ENCODE peak calls at places on chromosomes 2 and 18, in nine cellular contexts. One of them, this sample, is unnamed.

GRCh38 chr2:17171446-17172049 is 346.7 kb downstream of the RAD51AP2 start:
- DNase-seq in HS-5: no peak
- DNase-seq in activated CD4-positive, alpha-beta T cell treated with anti-CD3 and anti-CD28 coated beads for 48 hours: no peak
- DNase-seq in left lung: no peak
- DNase-seq in SK-MEL-5: peak; percentile 71
- DNase-seq in naive thymus-derived CD8-positive, alpha-beta T cell: no peak
- DNase-seq in astrocyte of the cerebellum: peak; percentile 5
- DNase-seq in upper lobe of right lung: no peak
- DNase-seq in naive B cell: no peak
- DNase-seq in this sample: no peak

GRCh38 chr2:146821836-146822316 is 1023.0 kb upstream of the ACVR2A start:
- DNase-seq in naive thymus-derived CD8-positive, alpha-beta T cell: no peak
- DNase-seq in naive B cell: no peak
- DNase-seq in upper lobe of right lung: no peak
- DNase-seq in SK-MEL-5: peak; percentile 30
- DNase-seq in astrocyte of the cerebellum: peak; percentile 61
- DNase-seq in activated CD4-positive, alpha-beta T cell treated with anti-CD3 and anti-CD28 coated beads for 48 hours: no peak
- DNase-seq in left lung: no peak
- DNase-seq in HS-5: peak; percentile 77
- DNase-seq in this sample: peak; percentile 42

GRCh38 chr2:240887631-240888030 is 8.3 kb downstream of the MAB21L4 start:
- DNase-seq in HS-5: no peak
- DNase-seq in SK-MEL-5: no peak
- DNase-seq in upper lobe of right lung: no peak
- DNase-seq in naive thymus-derived CD8-positive, alpha-beta T cell: no peak
- DNase-seq in activated CD4-positive, alpha-beta T cell treated with anti-CD3 and anti-CD28 coated beads for 48 hours: no peak
- DNase-seq in naive B cell: no peak
- DNase-seq in astrocyte of the cerebellum: no peak
- DNase-seq in left lung: no peak
- DNase-seq in this sample: no peak

GRCh38 chr18:57231846-57232245 is 85.0 kb downstream of the BOD1L2 start:
- DNase-seq in SK-MEL-5: no peak
- DNase-seq in naive thymus-derived CD8-positive, alpha-beta T cell: no peak
- DNase-seq in HS-5: no peak
- DNase-seq in astrocyte of the cerebellum: no peak
- DNase-seq in activated CD4-positive, alpha-beta T cell treated with anti-CD3 and anti-CD28 coated beads for 48 hours: no peak
- DNase-seq in upper lobe of right lung: no peak
- DNase-seq in naive B cell: no peak
- DNase-seq in left lung: no peak
- DNase-seq in this sample: no peak

GRCh38 chr2:126797622-126798275 is 100.9 kb upstream of the TEX51 start:
- DNase-seq in HS-5: no peak
- DNase-seq in upper lobe of right lung: peak; percentile 48
- DNase-seq in activated CD4-positive, alpha-beta T cell treated with anti-CD3 and anti-CD28 coated beads for 48 hours: no peak
- DNase-seq in naive B cell: no peak
- DNase-seq in SK-MEL-5: no peak
- DNase-seq in naive thymus-derived CD8-positive, alpha-beta T cell: no peak
- DNase-seq in astrocyte of the cerebellum: no peak
- DNase-seq in left lung: no peak
- DNase-seq in this sample: no peak

GRCh38 chr2:52383541-52383940 is 1351.6 kb upstream of the NRXN1 start:
- DNase-seq in upper lobe of right lung: no peak
- DNase-seq in astrocyte of the cerebellum: no peak
- DNase-seq in activated CD4-positive, alpha-beta T cell treated with anti-CD3 and anti-CD28 coated beads for 48 hours: no peak
- DNase-seq in naive B cell: no peak
- DNase-seq in left lung: no peak
- DNase-seq in SK-MEL-5: no peak
- DNase-seq in HS-5: no peak
- DNase-seq in naive thymus-derived CD8-positive, alpha-beta T cell: no peak
- DNase-seq in this sample: no peak

GRCh38 chr2:68295523-68295922 is 24.2 kb downstream of the CNRIP1 start:
- DNase-seq in upper lobe of right lung: no peak
- DNase-seq in naive thymus-derived CD8-positive, alpha-beta T cell: no peak
- DNase-seq in astrocyte of the cerebellum: no peak
- DNase-seq in naive B cell: no peak
- DNase-seq in activated CD4-positive, alpha-beta T cell treated with anti-CD3 and anti-CD28 coated beads for 48 hours: no peak
- DNase-seq in left lung: no peak
- DNase-seq in HS-5: no peak
- DNase-seq in SK-MEL-5: no peak
- DNase-seq in this sample: no peak

GRCh38 chr2:239319261-239319661 is 81.6 kb downstream of the HDAC4 start:
- DNase-seq in upper lobe of right lung: no peak
- DNase-seq in naive thymus-derived CD8-positive, alpha-beta T cell: peak; percentile 55
- DNase-seq in left lung: peak; percentile 59
- DNase-seq in HS-5: no peak
- DNase-seq in naive B cell: no peak
- DNase-seq in astrocyte of the cerebellum: no peak
- DNase-seq in SK-MEL-5: no peak
- DNase-seq in activated CD4-positive, alpha-beta T cell treated with anti-CD3 and anti-CD28 coated beads for 48 hours: no peak
- DNase-seq in this sample: no peak

GRCh38 chr18:33560686-33561370 is 17.2 kb upstream of the ASXL3 start:
- DNase-seq in astrocyte of the cerebellum: no peak
- DNase-seq in SK-MEL-5: peak; percentile 10
- DNase-seq in naive thymus-derived CD8-positive, alpha-beta T cell: no peak
- DNase-seq in naive B cell: no peak
- DNase-seq in HS-5: peak; percentile 0
- DNase-seq in upper lobe of right lung: no peak
- DNase-seq in activated CD4-positive, alpha-beta T cell treated with anti-CD3 and anti-CD28 coated beads for 48 hours: no peak
- DNase-seq in left lung: no peak
- DNase-seq in this sample: peak; percentile 36

GRCh38 chr2:173101687-173102086 is 26.0 kb downstream of the MAP3K20 start:
- DNase-seq in left lung: no peak
- DNase-seq in HS-5: no peak
- DNase-seq in astrocyte of the cerebellum: no peak
- DNase-seq in activated CD4-positive, alpha-beta T cell treated with anti-CD3 and anti-CD28 coated beads for 48 hours: no peak
- DNase-seq in upper lobe of right lung: no peak
- DNase-seq in SK-MEL-5: no peak
- DNase-seq in naive B cell: no peak
- DNase-seq in naive thymus-derived CD8-positive, alpha-beta T cell: no peak
- DNase-seq in this sample: no peak

GRCh38 chr2:165857881-165858280 is 63.8 kb upstream of the GALNT3 start:
- DNase-seq in astrocyte of the cerebellum: no peak
- DNase-seq in upper lobe of right lung: no peak
- DNase-seq in naive B cell: no peak
- DNase-seq in naive thymus-derived CD8-positive, alpha-beta T cell: no peak
- DNase-seq in SK-MEL-5: no peak
- DNase-seq in left lung: no peak
- DNase-seq in activated CD4-positive, alpha-beta T cell treated with anti-CD3 and anti-CD28 coated beads for 48 hours: no peak
- DNase-seq in HS-5: no peak
- DNase-seq in this sample: no peak

GRCh38 chr2:235843591-235844395 is 324.4 kb downstream of the GBX2 start:
- DNase-seq in SK-MEL-5: no peak
- DNase-seq in naive thymus-derived CD8-positive, alpha-beta T cell: no peak
- DNase-seq in activated CD4-positive, alpha-beta T cell treated with anti-CD3 and anti-CD28 coated beads for 48 hours: no peak
- DNase-seq in upper lobe of right lung: no peak
- DNase-seq in left lung: no peak
- DNase-seq in naive B cell: no peak
- DNase-seq in HS-5: no peak
- DNase-seq in astrocyte of the cerebellum: no peak
- DNase-seq in this sample: no peak

GRCh38 chr2:65035544-65035943 is 20.7 kb upstream of the CEP68 start:
- DNase-seq in SK-MEL-5: no peak
- DNase-seq in naive B cell: no peak
- DNase-seq in activated CD4-positive, alpha-beta T cell treated with anti-CD3 and anti-CD28 coated beads for 48 hours: no peak
- DNase-seq in astrocyte of the cerebellum: no peak
- DNase-seq in naive thymus-derived CD8-positive, alpha-beta T cell: no peak
- DNase-seq in HS-5: no peak
- DNase-seq in upper lobe of right lung: no peak
- DNase-seq in left lung: no peak
- DNase-seq in this sample: no peak

GRCh38 chr18:49249523-49249922 is 210.9 kb downstream of the DYM start:
- DNase-seq in activated CD4-positive, alpha-beta T cell treated with anti-CD3 and anti-CD28 coated beads for 48 hours: no peak
- DNase-seq in SK-MEL-5: peak; percentile 48
- DNase-seq in left lung: no peak
- DNase-seq in HS-5: peak; percentile 69
- DNase-seq in naive B cell: no peak
- DNase-seq in astrocyte of the cerebellum: peak; percentile 8
- DNase-seq in naive thymus-derived CD8-positive, alpha-beta T cell: no peak
- DNase-seq in upper lobe of right lung: no peak
- DNase-seq in this sample: no peak

GRCh38 chr18:50847192-50847591 is 27.4 kb upstream of the MRO start:
- DNase-seq in naive thymus-derived CD8-positive, alpha-beta T cell: no peak
- DNase-seq in astrocyte of the cerebellum: no peak
- DNase-seq in left lung: no peak
- DNase-seq in HS-5: peak; percentile 49
- DNase-seq in SK-MEL-5: no peak
- DNase-seq in naive B cell: no peak
- DNase-seq in upper lobe of right lung: no peak
- DNase-seq in activated CD4-positive, alpha-beta T cell treated with anti-CD3 and anti-CD28 coated beads for 48 hours: no peak
- DNase-seq in this sample: no peak

GRCh38 chr2:187718092-187718491 is 163.9 kb upstream of the TFPI start:
- DNase-seq in naive thymus-derived CD8-positive, alpha-beta T cell: no peak
- DNase-seq in left lung: no peak
- DNase-seq in SK-MEL-5: no peak
- DNase-seq in activated CD4-positive, alpha-beta T cell treated with anti-CD3 and anti-CD28 coated beads for 48 hours: no peak
- DNase-seq in naive B cell: no peak
- DNase-seq in astrocyte of the cerebellum: no peak
- DNase-seq in HS-5: no peak
- DNase-seq in upper lobe of right lung: no peak
- DNase-seq in this sample: peak; percentile 50

GRCh38 chr2:30373881-30374302 is 73.2 kb upstream of the LCLAT1 start:
- DNase-seq in left lung: no peak
- DNase-seq in upper lobe of right lung: no peak
- DNase-seq in naive thymus-derived CD8-positive, alpha-beta T cell: no peak
- DNase-seq in astrocyte of the cerebellum: no peak
- DNase-seq in naive B cell: no peak
- DNase-seq in activated CD4-positive, alpha-beta T cell treated with anti-CD3 and anti-CD28 coated beads for 48 hours: peak; percentile 14
- DNase-seq in HS-5: peak; percentile 92
- DNase-seq in SK-MEL-5: no peak
- DNase-seq in this sample: peak; percentile 22

GRCh38 chr2:66021296-66021695 is 413.6 kb upstream of the MEIS1 start:
- DNase-seq in HS-5: no peak
- DNase-seq in naive thymus-derived CD8-positive, alpha-beta T cell: no peak
- DNase-seq in naive B cell: no peak
- DNase-seq in astrocyte of the cerebellum: no peak
- DNase-seq in activated CD4-positive, alpha-beta T cell treated with anti-CD3 and anti-CD28 coated beads for 48 hours: no peak
- DNase-seq in upper lobe of right lung: no peak
- DNase-seq in SK-MEL-5: no peak
- DNase-seq in left lung: no peak
- DNase-seq in this sample: no peak

GRCh38 chr2:49796221-49796705 is 641.9 kb upstream of the FSHR start:
- DNase-seq in naive thymus-derived CD8-positive, alpha-beta T cell: no peak
- DNase-seq in left lung: no peak
- DNase-seq in HS-5: peak; percentile 26
- DNase-seq in activated CD4-positive, alpha-beta T cell treated with anti-CD3 and anti-CD28 coated beads for 48 hours: no peak
- DNase-seq in SK-MEL-5: no peak
- DNase-seq in upper lobe of right lung: no peak
- DNase-seq in astrocyte of the cerebellum: no peak
- DNase-seq in naive B cell: no peak
- DNase-seq in this sample: no peak

GRCh38 chr2:24863636-24864035 is 56.4 kb downstream of the ADCY3 start:
- DNase-seq in upper lobe of right lung: no peak
- DNase-seq in naive B cell: no peak
- DNase-seq in HS-5: no peak
- DNase-seq in naive thymus-derived CD8-positive, alpha-beta T cell: no peak
- DNase-seq in SK-MEL-5: no peak
- DNase-seq in astrocyte of the cerebellum: peak; percentile 49
- DNase-seq in activated CD4-positive, alpha-beta T cell treated with anti-CD3 and anti-CD28 coated beads for 48 hours: no peak
- DNase-seq in left lung: no peak
- DNase-seq in this sample: no peak

GRCh38 chr18:33746261-33746660 is 168.2 kb downstream of the ASXL3 start:
- DNase-seq in HS-5: no peak
- DNase-seq in naive B cell: no peak
- DNase-seq in activated CD4-positive, alpha-beta T cell treated with anti-CD3 and anti-CD28 coated beads for 48 hours: no peak
- DNase-seq in astrocyte of the cerebellum: no peak
- DNase-seq in left lung: no peak
- DNase-seq in SK-MEL-5: no peak
- DNase-seq in naive thymus-derived CD8-positive, alpha-beta T cell: no peak
- DNase-seq in upper lobe of right lung: no peak
- DNase-seq in this sample: no peak

GRCh38 chr2:190791347-190791982 is 89.2 kb upstream of the GLS start:
- DNase-seq in SK-MEL-5: no peak
- DNase-seq in left lung: peak; percentile 70
- DNase-seq in astrocyte of the cerebellum: peak; percentile 27
- DNase-seq in HS-5: no peak
- DNase-seq in naive B cell: no peak
- DNase-seq in activated CD4-positive, alpha-beta T cell treated with anti-CD3 and anti-CD28 coated beads for 48 hours: peak; percentile 57
- DNase-seq in naive thymus-derived CD8-positive, alpha-beta T cell: no peak
- DNase-seq in upper lobe of right lung: no peak
- DNase-seq in this sample: peak; percentile 13

GRCh38 chr2:15737314-15738224 is 145.9 kb downstream of the DDX1 start:
- DNase-seq in SK-MEL-5: no peak
- DNase-seq in upper lobe of right lung: no peak
- DNase-seq in left lung: no peak
- DNase-seq in naive thymus-derived CD8-positive, alpha-beta T cell: no peak
- DNase-seq in astrocyte of the cerebellum: no peak
- DNase-seq in activated CD4-positive, alpha-beta T cell treated with anti-CD3 and anti-CD28 coated beads for 48 hours: no peak
- DNase-seq in naive B cell: no peak
- DNase-seq in HS-5: no peak
- DNase-seq in this sample: no peak

GRCh38 chr2:136765736-136766323 is 485 bp downstream of the THSD7B start:
- DNase-seq in upper lobe of right lung: peak; percentile 61
- DNase-seq in HS-5: no peak
- DNase-seq in astrocyte of the cerebellum: no peak
- DNase-seq in left lung: no peak
- DNase-seq in activated CD4-positive, alpha-beta T cell treated with anti-CD3 and anti-CD28 coated beads for 48 hours: no peak
- DNase-seq in naive B cell: no peak
- DNase-seq in naive thymus-derived CD8-positive, alpha-beta T cell: no peak
- DNase-seq in SK-MEL-5: no peak
- DNase-seq in this sample: peak; percentile 17